ENCODE peak calls at places on chromosomes 16 and 17, in ten cellular contexts. V, S, K, J, Q, Y, G, C, E and B are unnamed samples.

GRCh38 chr16:24046442-24046841 is 209.7 kb upstream of the CACNG3 start:
- DNase-seq in S (no peak), K (no peak), V (no peak), G (no peak), Y (no peak), C (no peak), Q (no peak), E (no peak), J (no peak), B (no peak)

GRCh38 chr17:11704041-11704440 is 105.8 kb downstream of the DNAH9 start:
- DNase-seq in C (no peak), K (no peak), E (no peak), G (no peak), V (no peak), Y (no peak), J (no peak), Q (no peak), S (no peak), B (no peak)

GRCh38 chr16:73058616-73059409 is 10.9 kb upstream of the ZFHX3 start:
- DNase-seq in G (peak; percentile 62), C (peak; percentile 74), S (peak; percentile 43), V (no peak), E (peak; percentile 67), J (no peak), Y (no peak), K (no peak), Q (no peak), B (peak; percentile 64)

GRCh38 chr17:74326506-74326905 is 480 bp downstream of the KIF19 start:
- DNase-seq in C (no peak), V (no peak), S (no peak), Y (no peak), Q (no peak), E (no peak), K (no peak), G (no peak), J (no peak), B (no peak)

GRCh38 chr16:58024347-58024672 is 1.2 kb upstream of the MMP15 start:
- DNase-seq in C (no peak), E (no peak), J (no peak), V (no peak), K (no peak), Y (no peak), S (no peak), Q (no peak), G (no peak), B (no peak)

GRCh38 chr17:40355123-40355803 is 9.3 kb downstream of the GJD3 start:
- DNase-seq in C (peak; percentile 85), K (peak; percentile 81), G (peak; percentile 82), Y (no peak), E (peak; percentile 79), Q (peak; percentile 63), V (peak; percentile 78), S (peak; percentile 43), J (no peak), B (peak; percentile 72)

GRCh38 chr16:57380671-57381462 is 8.6 kb downstream of the CX3CL1 start:
- DNase-seq in J (no peak), G (no peak), E (no peak), K (no peak), Y (no peak), S (peak; percentile 11), V (no peak), C (peak; percentile 33), Q (no peak), B (no peak)

GRCh38 chr17:13957636-13958035 is 111.7 kb upstream of the COX10 start:
- DNase-seq in S (peak; percentile 49), V (no peak), E (no peak), K (no peak), J (no peak), Q (no peak), Y (no peak), C (no peak), G (no peak), B (no peak)

GRCh38 chr16:72247821-72248253 is 75.9 kb upstream of the PMFBP1 start:
- DNase-seq in K (no peak), S (peak; percentile 29), G (no peak), Q (no peak), V (no peak), Y (no peak), C (no peak), E (no peak), J (no peak), B (no peak)

GRCh38 chr17:372157-373152 is 19.8 kb upstream of the RPH3AL start:
- DNase-seq in Y (no peak), S (peak; percentile 10), Q (no peak), C (peak; percentile 28), K (no peak), V (no peak), J (peak; percentile 16), G (no peak), E (no peak), B (no peak)
- H3K9me3 ChIP-seq in Y (no peaks in the 10 kb centered on the region), S (no peaks in the 10 kb centered on the region), Q (no peaks in the 10 kb centered on the region), C (no peaks in the 10 kb centered on the region), K (no peaks in the 10 kb centered on the region), V (no peaks in the 10 kb centered on the region), J (no peaks in the 10 kb centered on the region), G (no peaks in the 10 kb centered on the region), E (no peaks in the 10 kb centered on the region), B (no peaks in the 10 kb centered on the region)

GRCh38 chr16:84869464-84869863 is 49.7 kb downstream of the CRISPLD2 start:
- DNase-seq in S (no peak), Y (no peak), G (no peak), J (no peak), Q (no peak), C (no peak), V (no peak), K (no peak), E (no peak), B (no peak)
- H3K9me3 ChIP-seq in S (peaks cover 5% of the 10 kb centered on the region), Y (no peaks in the 10 kb centered on the region), G (no peaks in the 10 kb centered on the region), J (no peaks in the 10 kb centered on the region), Q (no peaks in the 10 kb centered on the region), C (no peaks in the 10 kb centered on the region), V (no peaks in the 10 kb centered on the region), K (no peaks in the 10 kb centered on the region), E (no peaks in the 10 kb centered on the region), B (no peaks in the 10 kb centered on the region)

GRCh38 chr17:53462393-53462811 is 360.3 kb upstream of the KIF2B start:
- DNase-seq in K (no peak), V (no peak), S (no peak), E (no peak), Q (no peak), C (no peak), G (no peak), Y (no peak), J (no peak), B (no peak)
- H3K9me3 ChIP-seq in K (no peaks in the 10 kb centered on the region), V (no peaks in the 10 kb centered on the region), S (peaks cover 5% of the 10 kb centered on the region), E (no peaks in the 10 kb centered on the region), Q (no peaks in the 10 kb centered on the region), C (peaks cover 6% of the 10 kb centered on the region), G (no peaks in the 10 kb centered on the region), Y (peaks cover 2% of the 10 kb centered on the region), J (no peaks in the 10 kb centered on the region), B (no peaks in the 10 kb centered on the region)

DNA sequence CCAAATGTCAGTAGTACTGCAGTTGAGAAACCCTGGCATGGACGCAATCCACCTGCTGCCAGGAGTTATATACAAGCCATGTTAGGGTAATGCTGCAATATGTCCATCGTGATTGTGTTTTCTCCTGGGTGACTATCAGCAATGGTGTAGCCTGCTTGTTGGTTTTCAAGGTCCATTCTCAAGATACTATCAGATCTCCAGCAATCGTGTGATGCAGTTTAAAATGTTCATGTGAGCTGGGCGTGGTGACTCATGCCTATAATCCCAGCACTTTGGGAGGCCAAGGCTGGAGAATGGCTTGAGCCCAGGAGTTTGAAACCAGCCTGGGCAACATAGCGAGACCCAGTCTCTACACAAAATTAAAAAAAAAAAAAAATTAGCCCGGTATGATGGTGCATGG is 24.0 kb downstream of the ABCC1 start:
- DNase-seq in K (no peak), J (no peak), E (no peak), V (no peak), G (no peak), C (no peak), Y (no peak), Q (no peak), S (peak; percentile 62), B (no peak)
- H3K9me3 ChIP-seq in K (no peaks in the 10 kb centered on the region), J (no peaks in the 10 kb centered on the region), E (no peaks in the 10 kb centered on the region), V (peaks cover 7% of the 10 kb centered on the region), G (peaks cover 8% of the 10 kb centered on the region), C (peaks cover 8% of the 10 kb centered on the region), Y (no peaks in the 10 kb centered on the region), Q (no peaks in the 10 kb centered on the region), S (peaks cover 3% of the 10 kb centered on the region), B (peaks cover 8% of the 10 kb centered on the region)

DNA sequence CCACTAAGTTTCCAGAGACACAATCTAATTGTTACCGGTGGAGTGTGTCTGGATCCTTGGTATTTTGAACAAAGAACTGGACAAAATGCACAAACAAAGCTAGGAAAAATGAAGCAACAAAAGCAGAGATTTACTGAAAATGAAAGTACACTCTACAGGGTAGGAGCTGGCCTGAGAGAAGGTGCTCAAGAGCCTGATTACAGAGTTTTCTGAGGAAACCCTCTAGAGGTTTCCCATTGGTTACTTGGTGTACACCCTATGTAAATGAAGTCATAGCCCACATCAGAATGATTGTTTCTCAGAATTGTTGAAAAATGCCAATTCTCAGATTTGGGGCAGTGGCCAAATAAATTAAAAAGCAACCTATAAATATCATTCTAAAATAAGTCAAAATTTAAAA is 436.4 kb downstream of the KCNJ18 start:
- DNase-seq in S (no peak), G (no peak), K (no peak), E (no peak), C (no peak), Q (no peak), Y (no peak), V (no peak), J (no peak), B (no peak)
- H3K9me3 ChIP-seq in S (peaks cover 2% of the 10 kb centered on the region), G (peaks cover 6% of the 10 kb centered on the region), K (no peaks in the 10 kb centered on the region), E (no peaks in the 10 kb centered on the region), C (peaks cover 60% of the 10 kb centered on the region), Q (no peaks in the 10 kb centered on the region), Y (peaks cover 2% of the 10 kb centered on the region), V (peaks cover 12% of the 10 kb centered on the region), J (no peaks in the 10 kb centered on the region), B (no peaks in the 10 kb centered on the region)

DNA sequence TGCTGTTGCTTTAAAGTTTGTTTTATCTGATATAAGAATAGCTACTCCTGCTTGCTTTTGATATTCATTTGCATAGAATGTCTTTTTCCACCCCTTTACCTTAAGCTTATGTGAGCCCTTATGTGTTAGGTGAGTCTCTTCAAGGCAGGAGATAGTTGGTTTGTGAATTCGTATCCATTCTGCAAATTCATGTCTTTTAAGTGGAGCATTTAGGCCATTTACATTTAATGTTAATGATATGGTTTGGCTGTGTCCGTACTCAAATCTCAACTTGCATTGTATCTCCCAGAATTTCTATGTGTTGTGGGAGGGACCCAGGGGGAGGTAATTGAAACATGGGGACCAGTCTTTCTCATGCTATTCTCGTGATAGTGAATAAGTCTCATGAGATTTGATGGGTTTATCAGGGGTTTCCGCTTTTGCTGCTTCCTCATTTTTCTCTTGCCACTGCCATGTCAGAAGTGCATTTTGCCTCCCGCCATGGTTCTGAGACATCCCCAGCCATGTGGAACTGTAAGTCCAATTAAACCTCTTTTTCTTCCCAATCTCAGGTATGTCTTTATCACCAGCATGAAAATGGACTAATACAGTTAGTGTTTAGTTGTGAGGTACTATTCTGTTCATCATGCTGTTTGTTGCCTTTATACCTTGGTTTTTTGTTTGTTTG is 27.2 kb downstream of the ATF7IP2 start:
- DNase-seq in J (no peak), E (no peak), Q (no peak), V (no peak), Y (no peak), G (no peak), S (no peak), C (no peak), K (no peak), B (no peak)
- H3K9me3 ChIP-seq in J (peaks cover 5% of the 10 kb centered on the region), E (peaks cover 17% of the 10 kb centered on the region), Q (peaks cover 38% of the 10 kb centered on the region), V (peaks cover 81% of the 10 kb centered on the region), Y (peaks cover 4% of the 10 kb centered on the region), G (peaks cover 29% of the 10 kb centered on the region), S (peaks cover 10% of the 10 kb centered on the region), C (peaks cover 91% of the 10 kb centered on the region), K (no peaks in the 10 kb centered on the region), B (peaks cover 35% of the 10 kb centered on the region)